ENCODE peak calls at places on chromosomes 13 and 19, in four cellular contexts. One of them, this sample, is unnamed.

GRCh38 chr19:30374791-30375650 is 2.8 kb downstream of the ZNF536 start:
- DNase-seq in Peyer's patch: no peak
- DNase-seq in stimulated activated CD4-positive, alpha-beta T cell treated with anti-CD3 and anti-CD28 coated beads, Interleukin-2, amount 100 ng/mL, for 48 hours: no peak
- DNase-seq in CD8-positive, alpha-beta T cell: no peak
- DNase-seq in this sample: peak; percentile 14

GRCh38 chr13:39765801-39766463 is 110.5 kb downstream of the COG6 start:
- DNase-seq in CD8-positive, alpha-beta T cell: no peak
- DNase-seq in stimulated activated CD4-positive, alpha-beta T cell treated with anti-CD3 and anti-CD28 coated beads, Interleukin-2, amount 100 ng/mL, for 48 hours: no peak
- DNase-seq in Peyer's patch: peak; percentile 53
- DNase-seq in this sample: peak; percentile 25

GRCh38 chr13:23134542-23134941 is 46.2 kb upstream of the SGCG start:
- DNase-seq in CD8-positive, alpha-beta T cell: no peak
- DNase-seq in Peyer's patch: no peak
- DNase-seq in stimulated activated CD4-positive, alpha-beta T cell treated with anti-CD3 and anti-CD28 coated beads, Interleukin-2, amount 100 ng/mL, for 48 hours: no peak
- DNase-seq in this sample: no peak

GRCh38 chr19:55179570-55180484 is at the start of gene SYT5:
- DNase-seq in stimulated activated CD4-positive, alpha-beta T cell treated with anti-CD3 and anti-CD28 coated beads, Interleukin-2, amount 100 ng/mL, for 48 hours: peak; percentile 70
- DNase-seq in CD8-positive, alpha-beta T cell: peak; percentile 45
- DNase-seq in Peyer's patch: peak; percentile 80
- DNase-seq in this sample: peak; percentile 59

GRCh38 chr19:1945899-1946298 is 4.9 kb downstream of the CSNK1G2 start:
- DNase-seq in Peyer's patch: peak; percentile 58
- DNase-seq in CD8-positive, alpha-beta T cell: no peak
- DNase-seq in stimulated activated CD4-positive, alpha-beta T cell treated with anti-CD3 and anti-CD28 coated beads, Interleukin-2, amount 100 ng/mL, for 48 hours: no peak
- DNase-seq in this sample: peak; percentile 45

GRCh38 chr19:19040417-19040816 is 7.0 kb downstream of the ARMC6 start:
- DNase-seq in stimulated activated CD4-positive, alpha-beta T cell treated with anti-CD3 and anti-CD28 coated beads, Interleukin-2, amount 100 ng/mL, for 48 hours: no peak
- DNase-seq in Peyer's patch: no peak
- DNase-seq in CD8-positive, alpha-beta T cell: no peak
- DNase-seq in this sample: peak; percentile 80

GRCh38 chr13:41315466-41316047 is 4.5 kb downstream of the NAA16 start:
- DNase-seq in CD8-positive, alpha-beta T cell: no peak
- DNase-seq in Peyer's patch: no peak
- DNase-seq in stimulated activated CD4-positive, alpha-beta T cell treated with anti-CD3 and anti-CD28 coated beads, Interleukin-2, amount 100 ng/mL, for 48 hours: no peak
- DNase-seq in this sample: peak; percentile 64

GRCh38 chr13:102968572-102969228 is 97.5 kb downstream of the SLC10A2 start:
- DNase-seq in Peyer's patch: peak; percentile 58
- DNase-seq in CD8-positive, alpha-beta T cell: no peak
- DNase-seq in stimulated activated CD4-positive, alpha-beta T cell treated with anti-CD3 and anti-CD28 coated beads, Interleukin-2, amount 100 ng/mL, for 48 hours: no peak
- DNase-seq in this sample: no peak

GRCh38 chr19:47663911-47664771 is 49.1 kb upstream of the EHD2 start:
- DNase-seq in Peyer's patch: peak; percentile 61
- DNase-seq in stimulated activated CD4-positive, alpha-beta T cell treated with anti-CD3 and anti-CD28 coated beads, Interleukin-2, amount 100 ng/mL, for 48 hours: no peak
- DNase-seq in CD8-positive, alpha-beta T cell: no peak
- DNase-seq in this sample: peak; percentile 99

GRCh38 chr13:76792680-76793334 is 93.4 kb downstream of the KCTD12 start:
- DNase-seq in Peyer's patch: no peak
- DNase-seq in CD8-positive, alpha-beta T cell: no peak
- DNase-seq in stimulated activated CD4-positive, alpha-beta T cell treated with anti-CD3 and anti-CD28 coated beads, Interleukin-2, amount 100 ng/mL, for 48 hours: no peak
- DNase-seq in this sample: peak; percentile 86

GRCh38 chr19:55454787-55455243 is 6.6 kb downstream of the ISOC2 start:
- DNase-seq in CD8-positive, alpha-beta T cell: no peak
- DNase-seq in stimulated activated CD4-positive, alpha-beta T cell treated with anti-CD3 and anti-CD28 coated beads, Interleukin-2, amount 100 ng/mL, for 48 hours: no peak
- DNase-seq in Peyer's patch: no peak
- DNase-seq in this sample: peak; percentile 70

GRCh38 chr13:27406178-27406939 is 18.1 kb upstream of the GTF3A start:
- DNase-seq in stimulated activated CD4-positive, alpha-beta T cell treated with anti-CD3 and anti-CD28 coated beads, Interleukin-2, amount 100 ng/mL, for 48 hours: no peak
- DNase-seq in Peyer's patch: no peak
- DNase-seq in CD8-positive, alpha-beta T cell: no peak
- DNase-seq in this sample: peak; percentile 65

GRCh38 chr19:5434970-5435641 is 20.1 kb upstream of the ZNRF4 start:
- DNase-seq in stimulated activated CD4-positive, alpha-beta T cell treated with anti-CD3 and anti-CD28 coated beads, Interleukin-2, amount 100 ng/mL, for 48 hours: peak; percentile 33
- DNase-seq in Peyer's patch: no peak
- DNase-seq in CD8-positive, alpha-beta T cell: no peak
- DNase-seq in this sample: peak; percentile 98

GRCh38 chr13:66689628-66690027 is 540.5 kb downstream of the PCDH9 start:
- DNase-seq in Peyer's patch: no peak
- DNase-seq in stimulated activated CD4-positive, alpha-beta T cell treated with anti-CD3 and anti-CD28 coated beads, Interleukin-2, amount 100 ng/mL, for 48 hours: no peak
- DNase-seq in CD8-positive, alpha-beta T cell: no peak
- DNase-seq in this sample: no peak

GRCh38 chr13:100547805-100548204 is 40.8 kb downstream of the GGACT start:
- DNase-seq in stimulated activated CD4-positive, alpha-beta T cell treated with anti-CD3 and anti-CD28 coated beads, Interleukin-2, amount 100 ng/mL, for 48 hours: no peak
- DNase-seq in Peyer's patch: no peak
- DNase-seq in CD8-positive, alpha-beta T cell: no peak
- DNase-seq in this sample: peak; percentile 11

GRCh38 chr19:40803170-40803856 is 4.3 kb downstream of the EGLN2 start:
- DNase-seq in CD8-positive, alpha-beta T cell: no peak
- DNase-seq in Peyer's patch: no peak
- DNase-seq in stimulated activated CD4-positive, alpha-beta T cell treated with anti-CD3 and anti-CD28 coated beads, Interleukin-2, amount 100 ng/mL, for 48 hours: no peak
- DNase-seq in this sample: no peak

GRCh38 chr19:36894849-36895383 is 21.2 kb downstream of the ZNF829 start:
- DNase-seq in Peyer's patch: no peak
- DNase-seq in stimulated activated CD4-positive, alpha-beta T cell treated with anti-CD3 and anti-CD28 coated beads, Interleukin-2, amount 100 ng/mL, for 48 hours: no peak
- DNase-seq in CD8-positive, alpha-beta T cell: no peak
- DNase-seq in this sample: no peak

GRCh38 chr13:100657881-100658315 is 16.7 kb downstream of the TMTC4 start:
- DNase-seq in CD8-positive, alpha-beta T cell: no peak
- DNase-seq in Peyer's patch: no peak
- DNase-seq in stimulated activated CD4-positive, alpha-beta T cell treated with anti-CD3 and anti-CD28 coated beads, Interleukin-2, amount 100 ng/mL, for 48 hours: no peak
- DNase-seq in this sample: no peak

GRCh38 chr13:19159761-19160420 is 21.7 kb downstream of the TUBA3C start:
- DNase-seq in stimulated activated CD4-positive, alpha-beta T cell treated with anti-CD3 and anti-CD28 coated beads, Interleukin-2, amount 100 ng/mL, for 48 hours: no peak
- DNase-seq in Peyer's patch: no peak
- DNase-seq in CD8-positive, alpha-beta T cell: no peak
- DNase-seq in this sample: no peak

GRCh38 chr19:41691268-41691970 is 3.3 kb upstream of the CEACAM7 start:
- DNase-seq in CD8-positive, alpha-beta T cell: no peak
- DNase-seq in stimulated activated CD4-positive, alpha-beta T cell treated with anti-CD3 and anti-CD28 coated beads, Interleukin-2, amount 100 ng/mL, for 48 hours: peak; percentile 23
- DNase-seq in Peyer's patch: peak; percentile 52
- DNase-seq in this sample: peak; percentile 36

GRCh38 chr19:19514215-19514633 is 1.1 kb downstream of the TSSK6 start:
- DNase-seq in stimulated activated CD4-positive, alpha-beta T cell treated with anti-CD3 and anti-CD28 coated beads, Interleukin-2, amount 100 ng/mL, for 48 hours: no peak
- DNase-seq in CD8-positive, alpha-beta T cell: no peak
- DNase-seq in Peyer's patch: no peak
- DNase-seq in this sample: peak; percentile 20

GRCh38 chr19:44848036-44848804 is 2.1 kb downstream of the NECTIN2 start:
- DNase-seq in stimulated activated CD4-positive, alpha-beta T cell treated with anti-CD3 and anti-CD28 coated beads, Interleukin-2, amount 100 ng/mL, for 48 hours: no peak
- DNase-seq in CD8-positive, alpha-beta T cell: no peak
- DNase-seq in Peyer's patch: no peak
- DNase-seq in this sample: peak; percentile 85

GRCh38 chr19:35717665-35718344 is at the start of gene KMT2B:
- DNase-seq in Peyer's patch: peak; percentile 97
- DNase-seq in CD8-positive, alpha-beta T cell: no peak
- DNase-seq in stimulated activated CD4-positive, alpha-beta T cell treated with anti-CD3 and anti-CD28 coated beads, Interleukin-2, amount 100 ng/mL, for 48 hours: no peak
- DNase-seq in this sample: no peak

GRCh38 chr13:113091211-113091771 is 14.3 kb upstream of the F7 start:
- DNase-seq in CD8-positive, alpha-beta T cell: no peak
- DNase-seq in stimulated activated CD4-positive, alpha-beta T cell treated with anti-CD3 and anti-CD28 coated beads, Interleukin-2, amount 100 ng/mL, for 48 hours: no peak
- DNase-seq in Peyer's patch: no peak
- DNase-seq in this sample: no peak

GRCh38 chr19:43798546-43799409 is 3.5 kb downstream of the LYPD5 start:
- DNase-seq in stimulated activated CD4-positive, alpha-beta T cell treated with anti-CD3 and anti-CD28 coated beads, Interleukin-2, amount 100 ng/mL, for 48 hours: peak; percentile 35
- DNase-seq in Peyer's patch: peak; percentile 77
- DNase-seq in CD8-positive, alpha-beta T cell: peak; percentile 26
- DNase-seq in this sample: peak; percentile 63

GRCh38 chr19:594265-594870 is 4.7 kb downstream of the HCN2 start:
- DNase-seq in Peyer's patch: no peak
- DNase-seq in stimulated activated CD4-positive, alpha-beta T cell treated with anti-CD3 and anti-CD28 coated beads, Interleukin-2, amount 100 ng/mL, for 48 hours: no peak
- DNase-seq in CD8-positive, alpha-beta T cell: no peak
- DNase-seq in this sample: no peak

GRCh38 chr13:32783067-32783466 is 196.8 kb downstream of the PDS5B start:
- DNase-seq in Peyer's patch: no peak
- DNase-seq in CD8-positive, alpha-beta T cell: no peak
- DNase-seq in stimulated activated CD4-positive, alpha-beta T cell treated with anti-CD3 and anti-CD28 coated beads, Interleukin-2, amount 100 ng/mL, for 48 hours: no peak
- DNase-seq in this sample: peak; percentile 55

GRCh38 chr19:33191501-33191900 is 2.6 kb upstream of the LRP3 start:
- DNase-seq in Peyer's patch: peak; percentile 12
- DNase-seq in stimulated activated CD4-positive, alpha-beta T cell treated with anti-CD3 and anti-CD28 coated beads, Interleukin-2, amount 100 ng/mL, for 48 hours: no peak
- DNase-seq in CD8-positive, alpha-beta T cell: no peak
- DNase-seq in this sample: no peak

GRCh38 chr13:24016046-24016445 is 118.7 kb upstream of the C1QTNF9B start:
- DNase-seq in Peyer's patch: no peak
- DNase-seq in stimulated activated CD4-positive, alpha-beta T cell treated with anti-CD3 and anti-CD28 coated beads, Interleukin-2, amount 100 ng/mL, for 48 hours: no peak
- DNase-seq in CD8-positive, alpha-beta T cell: no peak
- DNase-seq in this sample: no peak

GRCh38 chr13:98930014-98930625 is 47.7 kb downstream of the DOCK9 start:
- DNase-seq in stimulated activated CD4-positive, alpha-beta T cell treated with anti-CD3 and anti-CD28 coated beads, Interleukin-2, amount 100 ng/mL, for 48 hours: no peak
- DNase-seq in CD8-positive, alpha-beta T cell: no peak
- DNase-seq in Peyer's patch: no peak
- DNase-seq in this sample: no peak

GRCh38 chr19:44905437-44906160 is at the start of gene APOE:
- DNase-seq in CD8-positive, alpha-beta T cell: no peak
- DNase-seq in Peyer's patch: no peak
- DNase-seq in stimulated activated CD4-positive, alpha-beta T cell treated with anti-CD3 and anti-CD28 coated beads, Interleukin-2, amount 100 ng/mL, for 48 hours: no peak
- DNase-seq in this sample: peak; percentile 18

GRCh38 chr13:24911135-24911524 is 147.2 kb downstream of the RNF17 start:
- DNase-seq in stimulated activated CD4-positive, alpha-beta T cell treated with anti-CD3 and anti-CD28 coated beads, Interleukin-2, amount 100 ng/mL, for 48 hours: no peak
- DNase-seq in Peyer's patch: no peak
- DNase-seq in CD8-positive, alpha-beta T cell: no peak
- DNase-seq in this sample: peak; percentile 53

GRCh38 chr19:16021796-16022195 is 54.5 kb upstream of the TPM4 start:
- DNase-seq in CD8-positive, alpha-beta T cell: no peak
- DNase-seq in Peyer's patch: no peak
- DNase-seq in stimulated activated CD4-positive, alpha-beta T cell treated with anti-CD3 and anti-CD28 coated beads, Interleukin-2, amount 100 ng/mL, for 48 hours: no peak
- DNase-seq in this sample: no peak

GRCh38 chr19:28594737-28595136 is 618.2 kb downstream of the UQCRFS1 start:
- DNase-seq in stimulated activated CD4-positive, alpha-beta T cell treated with anti-CD3 and anti-CD28 coated beads, Interleukin-2, amount 100 ng/mL, for 48 hours: no peak
- DNase-seq in Peyer's patch: no peak
- DNase-seq in CD8-positive, alpha-beta T cell: no peak
- DNase-seq in this sample: no peak

GRCh38 chr13:91126806-91127205 is 220.7 kb upstream of the MIR17HG start:
- DNase-seq in Peyer's patch: no peak
- DNase-seq in stimulated activated CD4-positive, alpha-beta T cell treated with anti-CD3 and anti-CD28 coated beads, Interleukin-2, amount 100 ng/mL, for 48 hours: no peak
- DNase-seq in CD8-positive, alpha-beta T cell: no peak
- DNase-seq in this sample: no peak